ENCODE peak calls at places on chromosomes 16 and 17, in four cellular contexts. One of them, this sample, is unnamed.
A peak's percentile ranks its signal among the peaks of the same experiment; 100 is the strongest.

GRCh38 chr16:89001117-89002027 is 24.4 kb upstream of the CBFA2T3 start:
- DNase-seq in fibroblast of lung: no peak
- DNase-seq in HCT116: no peak
- DNase-seq in H1: peak; percentile 74
- DNase-seq in this sample: no peak

GRCh38 chr16:804193-805048 is 3.9 kb upstream of the GNG13 start:
- DNase-seq in fibroblast of lung: no peak
- DNase-seq in H1: no peak
- DNase-seq in HCT116: no peak
- DNase-seq in this sample: no peak

GRCh38 chr16:72554935-72555334 is 383.0 kb upstream of the PMFBP1 start:
- DNase-seq in H1: no peak
- DNase-seq in HCT116: peak; percentile 4
- DNase-seq in fibroblast of lung: no peak
- DNase-seq in this sample: no peak

GRCh38 chr17:27353469-27354050 is 59.6 kb downstream of the WSB1 start:
- DNase-seq in HCT116: peak; percentile 78
- DNase-seq in H1: peak; percentile 90
- DNase-seq in fibroblast of lung: peak; percentile 91
- DNase-seq in this sample: peak; percentile 83

GRCh38 chr16:55453909-55454308 is 25.1 kb upstream of the MMP2 start:
- DNase-seq in H1: no peak
- DNase-seq in fibroblast of lung: no peak
- DNase-seq in HCT116: no peak
- DNase-seq in this sample: no peak

GRCh38 chr16:26772503-26772902 is 294.2 kb upstream of the C16orf82 start:
- DNase-seq in fibroblast of lung: no peak
- DNase-seq in H1: no peak
- DNase-seq in HCT116: no peak
- DNase-seq in this sample: no peak

GRCh38 chr16:83942074-83942473 is 11.0 kb upstream of the OSGIN1 start:
- DNase-seq in fibroblast of lung: no peak
- DNase-seq in H1: no peak
- DNase-seq in HCT116: no peak
- DNase-seq in this sample: no peak

GRCh38 chr17:72118588-72119279 is 2.1 kb upstream of the SOX9 start:
- DNase-seq in HCT116: peak; percentile 58
- DNase-seq in H1: peak; percentile 78
- DNase-seq in fibroblast of lung: peak; percentile 84
- DNase-seq in this sample: peak; percentile 76

GRCh38 chr16:50616386-50616785 is 64.7 kb downstream of the SNX20 start:
- DNase-seq in fibroblast of lung: no peak
- DNase-seq in HCT116: no peak
- DNase-seq in H1: no peak
- DNase-seq in this sample: no peak

GRCh38 chr17:50908860-50909764 is 43.0 kb upstream of the TOB1 start:
- DNase-seq in H1: peak; percentile 70
- DNase-seq in fibroblast of lung: no peak
- DNase-seq in HCT116: no peak
- DNase-seq in this sample: no peak

DNA sequence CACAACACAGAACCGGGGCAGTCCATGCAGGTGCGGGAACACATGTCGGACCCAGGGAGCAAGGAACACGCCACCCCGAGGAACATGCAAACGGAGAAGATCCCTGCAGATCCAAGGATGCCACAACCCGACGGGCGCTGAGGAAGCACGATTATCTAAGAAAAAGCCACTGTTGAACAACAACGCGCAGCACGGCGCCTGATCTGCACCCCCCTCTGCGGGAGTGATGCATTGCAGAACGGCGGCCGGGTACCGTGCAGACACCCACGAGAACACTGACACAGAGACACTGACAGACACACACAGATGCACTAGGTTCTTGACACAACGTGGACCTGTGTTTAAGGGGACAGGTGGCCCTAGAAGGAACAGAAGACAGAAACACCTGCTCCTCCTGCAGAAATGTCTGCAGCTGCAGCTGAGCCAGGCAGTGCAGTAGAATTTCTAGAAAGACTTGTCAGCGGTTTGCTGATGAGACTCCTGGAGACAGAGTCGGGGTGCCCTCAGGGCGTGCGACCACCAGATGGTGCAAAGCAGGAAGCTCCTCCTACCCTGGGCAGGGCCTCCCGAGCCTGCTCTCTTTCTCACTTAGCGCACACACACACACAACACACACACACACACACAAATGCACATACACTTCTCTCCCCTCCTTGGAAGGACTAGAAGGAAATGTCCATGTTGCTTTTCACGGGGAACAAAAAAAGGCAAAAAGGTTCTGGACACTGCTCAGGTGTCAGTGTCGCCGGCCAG is 7.5 kb downstream of the NPTX1 start:
- DNase-seq in HCT116: no peak
- DNase-seq in fibroblast of lung: no peak
- DNase-seq in H1: no peak
- DNase-seq in this sample: no peak
- TF ChIP-seq EZH2 in HCT116: no peak
- TF ChIP-seq EZH2 in fibroblast of lung: no peak
- TF ChIP-seq EZH2 in H1: no peak
- TF ChIP-seq EZH2 in this sample: no peak

GRCh38 chr17:1078062-1078711 is 81.3 kb downstream of the TIMM22 start:
- DNase-seq in HCT116: no peak
- DNase-seq in H1: peak; percentile 67
- DNase-seq in fibroblast of lung: no peak
- DNase-seq in this sample: no peak
- H3K4me1 ChIP-seq in HCT116: peaks cover 39% of the 10 kb centered on the region
- H3K4me1 ChIP-seq in H1: peaks cover 32% of the 10 kb centered on the region
- H3K4me1 ChIP-seq in fibroblast of lung: peaks cover 6% of the 10 kb centered on the region
- H3K4me1 ChIP-seq in this sample: peaks cover 37% of the 10 kb centered on the region

GRCh38 chr17:29746669-29747068 is 124.0 kb upstream of the CORO6 start:
- DNase-seq in HCT116: no peak
- DNase-seq in fibroblast of lung: no peak
- DNase-seq in H1: no peak
- DNase-seq in this sample: no peak

GRCh38 chr17:29748400-29748799 is 125.7 kb upstream of the CORO6 start:
- DNase-seq in H1: no peak
- DNase-seq in fibroblast of lung: no peak
- DNase-seq in HCT116: no peak
- DNase-seq in this sample: no peak

GRCh38 chr17:29749045-29749825 is 126.5 kb upstream of the CORO6 start:
- DNase-seq in H1: no peak
- DNase-seq in fibroblast of lung: no peak
- DNase-seq in HCT116: no peak
- DNase-seq in this sample: no peak

GRCh38 chr17:29744121-29744520 is 121.4 kb upstream of the CORO6 start:
- DNase-seq in H1: no peak
- DNase-seq in fibroblast of lung: no peak
- DNase-seq in HCT116: no peak
- DNase-seq in this sample: no peak

DNA sequence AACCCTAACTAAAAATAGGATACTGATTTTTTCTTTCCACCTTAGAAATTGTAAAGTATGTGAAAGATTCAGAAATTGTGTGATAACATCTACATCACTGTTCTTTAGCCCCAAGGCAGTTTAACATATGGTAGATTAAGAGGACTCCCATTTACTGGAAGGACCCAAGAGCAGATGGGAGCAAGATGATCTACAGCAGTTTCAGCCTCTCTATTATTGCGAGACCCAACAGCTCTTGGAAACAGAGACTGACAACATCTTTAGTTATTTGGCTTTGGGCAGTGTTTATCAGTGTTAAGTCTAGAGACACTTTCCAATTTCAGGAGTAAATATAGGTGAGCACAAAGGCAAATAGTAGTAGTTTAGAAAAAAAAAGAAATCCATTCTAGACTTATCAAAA is 124.9 kb upstream of the CORO6 start:
- DNase-seq in fibroblast of lung: no peak
- DNase-seq in H1: no peak
- DNase-seq in HCT116: no peak
- DNase-seq in this sample: no peak
- TF ChIP-seq EZH2 in fibroblast of lung: no peak
- TF ChIP-seq EZH2 in H1: no peak
- TF ChIP-seq EZH2 in HCT116: no peak
- TF ChIP-seq EZH2 in this sample: no peak

GRCh38 chr16:81946206-81946605 is 65.1 kb downstream of the SDR42E1 start:
- DNase-seq in H1: no peak
- DNase-seq in fibroblast of lung: peak; percentile 68
- DNase-seq in HCT116: no peak
- DNase-seq in this sample: peak; percentile 47
- H3K4me1 ChIP-seq in H1: peaks cover 9% of the 10 kb centered on the region
- H3K4me1 ChIP-seq in fibroblast of lung: peaks cover 1% of the 10 kb centered on the region
- H3K4me1 ChIP-seq in HCT116: peaks cover 2% of the 10 kb centered on the region
- H3K4me1 ChIP-seq in this sample: peaks cover 14% of the 10 kb centered on the region

GRCh38 chr16:56669840-56670639 is 426 bp downstream of the MT1H start:
- DNase-seq in HCT116: no peak
- DNase-seq in H1: no peak
- DNase-seq in fibroblast of lung: no peak
- DNase-seq in this sample: no peak
- TF ChIP-seq EZH2 in HCT116: no peak
- TF ChIP-seq EZH2 in H1: peak; percentile 72
- TF ChIP-seq EZH2 in fibroblast of lung: no peak
- TF ChIP-seq EZH2 in this sample: peak; percentile 70

GRCh38 chr16:12613992-12614661 is 189.6 kb downstream of the CPPED1 start:
- DNase-seq in fibroblast of lung: no peak
- DNase-seq in H1: no peak
- DNase-seq in HCT116: no peak
- DNase-seq in this sample: no peak

GRCh38 chr16:12614662-12615278 is 188.9 kb downstream of the CPPED1 start:
- DNase-seq in HCT116: no peak
- DNase-seq in fibroblast of lung: no peak
- DNase-seq in H1: no peak
- DNase-seq in this sample: no peak

GRCh38 chr16:12618515-12618914 is 185.2 kb downstream of the CPPED1 start:
- DNase-seq in H1: no peak
- DNase-seq in fibroblast of lung: no peak
- DNase-seq in HCT116: no peak
- DNase-seq in this sample: no peak

GRCh38 chr16:12620150-12620549 is 183.5 kb downstream of the CPPED1 start:
- DNase-seq in H1: no peak
- DNase-seq in fibroblast of lung: no peak
- DNase-seq in HCT116: no peak
- DNase-seq in this sample: no peak

DNA sequence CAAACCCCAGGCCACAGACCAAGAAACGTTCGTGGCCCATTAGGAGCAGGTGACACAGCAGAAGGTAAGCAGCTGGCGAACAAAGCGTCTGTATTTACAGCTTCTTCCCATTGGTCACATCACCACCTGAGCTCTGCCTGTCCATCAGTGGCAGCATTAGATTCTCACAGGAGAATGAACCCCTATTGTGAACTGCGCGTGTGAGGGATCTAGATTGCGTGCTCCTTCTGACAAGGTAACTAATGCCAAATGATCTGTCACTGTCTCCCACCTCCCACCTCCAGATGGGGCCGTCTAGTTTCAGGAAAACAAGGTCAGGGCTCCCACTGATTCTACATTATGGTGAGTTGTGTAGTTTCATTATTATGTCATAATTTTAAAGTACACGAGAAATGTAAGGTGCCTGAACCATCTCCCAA is 186.3 kb downstream of the CPPED1 start:
- DNase-seq in H1: no peak
- DNase-seq in fibroblast of lung: no peak
- DNase-seq in HCT116: no peak
- DNase-seq in this sample: no peak
- H3K4me1 ChIP-seq in H1: peaks cover 5% of the 10 kb centered on the region
- H3K4me1 ChIP-seq in fibroblast of lung: no peaks in the 10 kb centered on the region
- H3K4me1 ChIP-seq in HCT116: peaks cover 39% of the 10 kb centered on the region
- H3K4me1 ChIP-seq in this sample: peaks cover 19% of the 10 kb centered on the region

This sample was measured in astrocyte.